ENCODE peak calls at places on chromosome 19, in eight cellular contexts. One of them, this sample, is unnamed.

GRCh38 chr19:47663435-47663910 is 49.7 kb upstream of the EHD2 start:
- DNase-seq in ovary: no peak
- DNase-seq in stimulated activated CD8-positive, alpha-beta memory T cell treated with anti-CD3 and anti-CD28 coated beads, Interleukin-15, amount 100 ng/mL, for 4 hours: no peak
- DNase-seq in omental fat pad: no peak
- DNase-seq in PC-3: peak; percentile 89
- DNase-seq in adrenal gland: no peak
- DNase-seq in left cardiac atrium: no peak
- DNase-seq in endothelial cell of umbilical vein: no peak
- DNase-seq in this sample: no peak

GRCh38 chr19:1455336-1456120 is 5.6 kb downstream of the APC2 start:
- DNase-seq in ovary: no peak
- DNase-seq in stimulated activated CD8-positive, alpha-beta memory T cell treated with anti-CD3 and anti-CD28 coated beads, Interleukin-15, amount 100 ng/mL, for 4 hours: no peak
- DNase-seq in omental fat pad: no peak
- DNase-seq in PC-3: peak; percentile 85
- DNase-seq in adrenal gland: no peak
- DNase-seq in left cardiac atrium: peak; percentile 56
- DNase-seq in endothelial cell of umbilical vein: peak; percentile 53
- DNase-seq in this sample: peak; percentile 33

GRCh38 chr19:29675650-29676186 is 10.5 kb downstream of the PLEKHF1 start:
- DNase-seq in ovary: no peak
- DNase-seq in stimulated activated CD8-positive, alpha-beta memory T cell treated with anti-CD3 and anti-CD28 coated beads, Interleukin-15, amount 100 ng/mL, for 4 hours: no peak
- DNase-seq in omental fat pad: peak; percentile 5
- DNase-seq in PC-3: no peak
- DNase-seq in adrenal gland: no peak
- DNase-seq in left cardiac atrium: no peak
- DNase-seq in endothelial cell of umbilical vein: no peak
- DNase-seq in this sample: no peak

GRCh38 chr19:56681702-56682101 is 10.1 kb upstream of the ZNF835 start:
- DNase-seq in ovary: no peak
- DNase-seq in stimulated activated CD8-positive, alpha-beta memory T cell treated with anti-CD3 and anti-CD28 coated beads, Interleukin-15, amount 100 ng/mL, for 4 hours: no peak
- DNase-seq in omental fat pad: no peak
- DNase-seq in PC-3: no peak
- DNase-seq in adrenal gland: peak; percentile 3
- DNase-seq in left cardiac atrium: no peak
- DNase-seq in endothelial cell of umbilical vein: no peak
- DNase-seq in this sample: no peak

GRCh38 chr19:35460608-35461007 is 12.6 kb downstream of the FFAR2 start:
- DNase-seq in ovary: no peak
- DNase-seq in stimulated activated CD8-positive, alpha-beta memory T cell treated with anti-CD3 and anti-CD28 coated beads, Interleukin-15, amount 100 ng/mL, for 4 hours: no peak
- DNase-seq in omental fat pad: no peak
- DNase-seq in PC-3: no peak
- DNase-seq in adrenal gland: no peak
- DNase-seq in left cardiac atrium: no peak
- DNase-seq in endothelial cell of umbilical vein: no peak
- DNase-seq in this sample: no peak

GRCh38 chr19:30320466-30320865 is 51.7 kb upstream of the ZNF536 start:
- DNase-seq in ovary: no peak
- DNase-seq in stimulated activated CD8-positive, alpha-beta memory T cell treated with anti-CD3 and anti-CD28 coated beads, Interleukin-15, amount 100 ng/mL, for 4 hours: no peak
- DNase-seq in omental fat pad: no peak
- DNase-seq in PC-3: no peak
- DNase-seq in adrenal gland: no peak
- DNase-seq in left cardiac atrium: no peak
- DNase-seq in endothelial cell of umbilical vein: no peak
- DNase-seq in this sample: no peak

GRCh38 chr19:2927032-2927430 is 17.7 kb downstream of the ZNF77 start:
- DNase-seq in ovary: no peak
- DNase-seq in stimulated activated CD8-positive, alpha-beta memory T cell treated with anti-CD3 and anti-CD28 coated beads, Interleukin-15, amount 100 ng/mL, for 4 hours: no peak
- DNase-seq in omental fat pad: no peak
- DNase-seq in PC-3: no peak
- DNase-seq in adrenal gland: no peak
- DNase-seq in left cardiac atrium: no peak
- DNase-seq in endothelial cell of umbilical vein: no peak
- DNase-seq in this sample: no peak

GRCh38 chr19:45784096-45784495 is 1.8 kb upstream of the DMPK start:
- DNase-seq in ovary: no peak
- DNase-seq in stimulated activated CD8-positive, alpha-beta memory T cell treated with anti-CD3 and anti-CD28 coated beads, Interleukin-15, amount 100 ng/mL, for 4 hours: no peak
- DNase-seq in omental fat pad: no peak
- DNase-seq in PC-3: no peak
- DNase-seq in adrenal gland: no peak
- DNase-seq in left cardiac atrium: no peak
- DNase-seq in endothelial cell of umbilical vein: no peak
- DNase-seq in this sample: no peak

GRCh38 chr19:5680083-5680436 is 256 bp downstream of the MICOS13 start:
- DNase-seq in ovary: no peak
- DNase-seq in stimulated activated CD8-positive, alpha-beta memory T cell treated with anti-CD3 and anti-CD28 coated beads, Interleukin-15, amount 100 ng/mL, for 4 hours: no peak
- DNase-seq in omental fat pad: no peak
- DNase-seq in PC-3: no peak
- DNase-seq in adrenal gland: no peak
- DNase-seq in left cardiac atrium: peak; percentile 71
- DNase-seq in endothelial cell of umbilical vein: no peak
- DNase-seq in this sample: no peak

GRCh38 chr19:49327878-49328544 is 3.0 kb upstream of the SLC6A16 start:
- DNase-seq in ovary: no peak
- DNase-seq in stimulated activated CD8-positive, alpha-beta memory T cell treated with anti-CD3 and anti-CD28 coated beads, Interleukin-15, amount 100 ng/mL, for 4 hours: no peak
- DNase-seq in omental fat pad: no peak
- DNase-seq in PC-3: peak; percentile 58
- DNase-seq in adrenal gland: peak; percentile 6
- DNase-seq in left cardiac atrium: no peak
- DNase-seq in endothelial cell of umbilical vein: peak; percentile 34
- DNase-seq in this sample: no peak

This sample was measured in stimulated activated naive B cell treated with anti-CD40 and anti-IgM and Interleukin-4, amounts not matched to agents 10 μg/mL and 1 μg/mL and 100 μg/mL, for 72 hours.